ENCODE peak calls at places on chromosomes 13 and 19, in nine cellular contexts. W is Panc1, N is GM12878, O is HepG2, I is breast epithelium, Z is SK-N-SH, L is stomach, E is spleen, H is upper lobe of left lung. T is an unnamed sample. For H3K9me3, the result is how much of the 10 kb centered on the place peaks cover.

GRCh38 chr19:10000171-10000826 is 10.0 kb downstream of the COL5A3 start:
- DNase-seq in W (peak), N (no peak), O (peak), I (no peak), Z (peak), L (peak), E (no peak), H (peak), T (no peak)

GRCh38 chr13:102847272-102848234 is 1.7 kb downstream of the ERCC5 start:
- DNase-seq in W (no peak), N (no peak), O (no peak), I (no peak), Z (peak), L (no peak), E (peak), H (no peak), T (no peak)

GRCh38 chr13:74825170-74825948 is 656.6 kb downstream of the TBC1D4 start:
- DNase-seq in W (no peak), N (no peak), O (no peak), I (no peak), Z (no peak), L (no peak), E (no peak), H (no peak), T (no peak)

GRCh38 chr13:93558637-93559036 is 332.0 kb downstream of the GPC6 start:
- DNase-seq in W (no peak), N (no peak), O (no peak), I (no peak), Z (no peak), L (no peak), E (no peak), H (no peak), T (no peak)

GRCh38 chr19:19250196-19250801 is 22.8 kb downstream of the TM6SF2 start:
- DNase-seq in W (no peak), N (no peak), O (peak), I (no peak), Z (no peak), L (no peak), E (no peak), H (no peak), T (no peak)

GRCh38 chr13:34025746-34026145 is 207.8 kb downstream of the RFC3 start:
- DNase-seq in W (no peak), N (no peak), O (no peak), I (no peak), Z (no peak), L (no peak), E (no peak), H (no peak), T (no peak)

GRCh38 chr19:42693760-42694350 is 46.4 kb downstream of the PSG3 start:
- DNase-seq in W (no peak), N (no peak), O (peak), I (no peak), Z (peak), L (no peak), E (no peak), H (no peak), T (no peak)

GRCh38 chr19:6059996-6060599 is 50.2 kb downstream of the RFX2 start:
- DNase-seq in W (no peak), N (no peak), O (no peak), I (peak), Z (no peak), L (no peak), E (no peak), H (no peak), T (peak)

GRCh38 chr19:29380581-29380980 is 145.2 kb upstream of the VSTM2B start:
- DNase-seq in W (no peak), N (no peak), O (no peak), I (peak), Z (no peak), L (peak), E (peak), H (peak), T (peak)

GRCh38 chr19:40908981-40909380 is 26.9 kb upstream of the CYP2A7 start:
- DNase-seq in W (no peak), N (no peak), O (no peak), I (no peak), Z (no peak), L (no peak), E (no peak), H (peak), T (no peak)

GRCh38 chr13:73215807-73216206 is 157.0 kb downstream of the KLF5 start:
- DNase-seq in W (no peak), N (no peak), O (no peak), I (no peak), Z (no peak), L (peak), E (no peak), H (peak), T (no peak)

GRCh38 chr19:2867025-2867991 is at the start of gene ZNF556:
- DNase-seq in W (no peak), N (no peak), O (peak), I (no peak), Z (peak), L (no peak), E (no peak), H (no peak), T (no peak)

GRCh38 chr19:15466851-15467733 is 2.7 kb upstream of the RASAL3 start:
- DNase-seq in W (no peak), N (peak), O (no peak), I (no peak), Z (no peak), L (no peak), E (peak), H (peak), T (no peak)

GRCh38 chr13:104534847-104535246 is 1468.6 kb upstream of the SLC10A2 start:
- DNase-seq in W (no peak), N (no peak), O (no peak), I (no peak), Z (no peak), L (no peak), E (no peak), H (no peak), T (no peak)

GRCh38 chr13:26541678-26542553 is 15.6 kb upstream of the WASF3 start:
- DNase-seq in W (no peak), N (no peak), O (no peak), I (no peak), Z (no peak), L (no peak), E (no peak), H (no peak), T (no peak)

GRCh38 chr13:99386911-99387788 is 80.0 kb upstream of the GPR183 start:
- DNase-seq in W (peak), N (peak), O (peak), I (no peak), Z (peak), L (peak), E (peak), H (peak), T (peak)

GRCh38 chr19:7219056-7219455 is 75.2 kb downstream of the INSR start:
- DNase-seq in W (no peak), N (no peak), O (no peak), I (no peak), Z (no peak), L (no peak), E (no peak), H (no peak), T (no peak)
- TF ChIP-seq POLR2AphosphoS5 in W (no peak), N (no peak), O (no peak), I (no peak), Z (no peak), L (no peak), E (no peak), H (no peak), T (no peak)

GRCh38 chr19:1316466-1316865 is 30.8 kb downstream of the EFNA2 start:
- DNase-seq in W (no peak), N (no peak), O (no peak), I (no peak), Z (no peak), L (no peak), E (no peak), H (no peak), T (no peak)

GRCh38 chr19:1317274-1317673 is 31.6 kb downstream of the EFNA2 start:
- DNase-seq in W (no peak), N (no peak), O (no peak), I (no peak), Z (no peak), L (no peak), E (no peak), H (no peak), T (no peak)

GRCh38 chr19:1313695-1314613 is 28.3 kb downstream of the EFNA2 start:
- DNase-seq in W (no peak), N (no peak), O (no peak), I (no peak), Z (no peak), L (no peak), E (no peak), H (no peak), T (no peak)

GRCh38 chr19:1312732-1313694 is 27.3 kb downstream of the EFNA2 start:
- DNase-seq in W (no peak), N (no peak), O (no peak), I (no peak), Z (no peak), L (no peak), E (no peak), H (no peak), T (no peak)

DNA sequence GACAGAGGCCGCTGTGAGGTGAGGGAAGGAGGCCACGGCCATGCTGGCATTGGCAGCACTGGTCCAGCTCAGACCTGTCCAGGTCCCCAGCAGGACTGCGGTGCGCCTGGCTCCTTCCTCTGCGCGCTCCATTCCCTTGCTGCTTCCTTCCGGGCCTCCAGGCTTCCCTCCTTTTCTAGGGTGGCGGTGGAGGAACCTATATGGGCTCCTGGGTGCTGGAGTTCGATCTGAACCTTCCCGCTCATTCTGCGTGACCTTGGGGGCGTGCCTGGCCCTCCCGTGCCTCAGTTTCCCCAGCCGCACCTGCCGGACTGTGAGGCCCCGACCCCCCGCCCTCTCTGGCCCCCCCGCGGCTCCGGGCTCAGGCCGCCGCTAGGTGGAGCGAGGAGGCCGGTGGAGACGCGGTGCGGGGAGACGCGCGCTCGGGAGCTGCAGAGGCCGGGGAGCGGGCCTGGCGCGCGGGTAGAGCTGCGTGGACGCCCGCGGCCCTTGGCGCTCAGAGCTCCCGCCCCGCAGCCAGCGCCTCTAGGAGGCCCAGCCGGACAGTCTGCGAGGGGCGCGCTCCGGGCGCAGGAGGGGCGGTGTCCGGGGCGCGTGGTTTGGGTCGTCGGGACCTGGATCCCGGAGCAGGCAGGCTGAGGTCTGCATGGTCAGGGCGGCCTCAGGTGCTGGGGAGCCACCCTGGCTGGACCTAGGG is 29.9 kb downstream of the EFNA2 start:
- DNase-seq in W (no peak), N (no peak), O (no peak), I (no peak), Z (peak), L (peak), E (peak), H (peak), T (no peak)
- TF ChIP-seq CTCF in W (peak), N (peak), O (peak), I (no peak), Z (peak), L (no peak), E (peak), H (peak), T (peak)

DNA sequence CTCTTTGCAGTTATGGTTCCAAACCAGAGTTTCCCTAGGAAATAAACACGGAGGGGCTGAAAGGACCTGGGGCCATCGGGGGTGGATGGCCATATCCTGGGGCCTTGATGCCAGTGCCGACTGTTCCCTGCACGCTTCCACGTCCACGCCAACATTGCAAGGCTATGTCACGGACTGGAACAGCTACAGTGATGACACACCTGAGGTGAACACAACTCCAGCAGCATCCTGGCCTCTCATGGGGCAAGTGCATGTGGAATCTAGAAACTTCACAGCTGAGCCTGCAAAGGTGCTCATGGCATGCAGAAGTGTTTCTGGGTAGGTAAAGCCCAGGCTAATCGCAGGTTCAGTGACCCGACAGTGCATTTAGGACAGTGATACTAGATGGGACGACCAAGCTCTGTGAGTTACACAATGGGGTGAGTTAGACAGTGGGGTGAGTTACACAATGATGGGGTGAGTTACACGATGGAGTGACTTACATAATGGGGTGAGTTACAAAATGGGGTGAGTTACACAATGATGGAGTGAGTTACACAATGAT is 52.0 kb upstream of the GAS6 start:
- DNase-seq in W (no peak), N (no peak), O (no peak), I (peak), Z (no peak), L (peak), E (no peak), H (peak), T (no peak)
- H3K9me3 ChIP-seq in W (under half), N (under half), O (under half), I (under half), Z (under half), L (under half), E (under half), H (under half), T (under half)

DNA sequence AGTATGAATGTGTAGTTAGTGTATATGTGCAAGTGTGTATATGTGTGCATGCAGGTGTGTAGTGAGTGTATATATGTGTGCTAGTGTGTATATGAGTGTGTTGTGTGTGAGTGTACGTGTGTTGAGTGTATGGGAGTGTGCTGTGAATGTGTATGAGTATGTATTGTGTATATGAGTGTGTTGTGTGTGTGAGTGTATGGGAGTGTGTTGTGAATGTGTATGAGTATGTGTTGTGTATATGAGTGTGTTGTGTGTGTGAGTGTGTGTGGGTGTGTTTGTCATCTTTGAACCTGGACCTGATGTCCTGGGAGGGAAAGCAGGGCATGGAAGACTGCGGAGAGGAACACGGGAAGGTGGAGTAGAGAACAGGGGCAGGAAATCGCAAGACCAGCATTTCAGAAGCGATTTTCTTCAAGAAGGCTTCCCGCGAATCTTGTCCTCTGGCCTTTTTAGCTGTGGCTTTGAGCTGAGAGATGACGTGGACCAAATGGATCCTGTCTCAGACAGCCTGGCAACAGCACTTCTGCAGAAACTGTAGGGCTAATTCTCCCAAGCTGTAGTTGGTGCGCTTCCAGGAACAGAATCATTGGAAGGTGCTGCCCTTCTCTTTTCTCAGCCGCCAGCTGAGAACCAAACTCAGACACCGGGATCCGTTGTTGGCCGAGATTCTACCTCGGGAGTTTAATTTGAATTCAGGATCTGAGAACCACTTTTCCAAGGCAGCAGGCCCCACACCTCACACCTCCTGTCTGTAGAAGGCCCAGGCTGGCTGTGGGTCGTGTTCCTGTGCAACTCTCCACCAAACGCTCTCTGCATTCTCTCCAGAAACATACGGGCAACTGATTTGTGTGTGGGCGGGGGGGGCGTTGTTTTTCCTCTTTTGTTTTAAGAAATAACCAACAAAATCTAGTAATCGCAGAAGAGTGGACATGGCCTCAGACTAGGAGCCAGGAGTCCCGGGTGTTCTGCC is 94.7 kb upstream of the RAP2A start:
- DNase-seq in W (no peak), N (no peak), O (no peak), I (no peak), Z (no peak), L (peak), E (no peak), H (peak), T (no peak)
- TF ChIP-seq POLR2AphosphoS5 in W (peak), N (no peak), O (peak), I (no peak), Z (no peak), L (peak), E (no peak), H (peak), T (no peak)

GRCh38 chr13:41196620-41197019 is 2.3 kb upstream of the KBTBD7 start:
- DNase-seq in W (no peak), N (no peak), O (peak), I (no peak), Z (no peak), L (no peak), E (no peak), H (no peak), T (no peak)
- TF ChIP-seq CTCF in W (peak), N (peak), O (peak), I (no peak), Z (peak), L (no peak), E (no peak), H (no peak), T (no peak)

DNA sequence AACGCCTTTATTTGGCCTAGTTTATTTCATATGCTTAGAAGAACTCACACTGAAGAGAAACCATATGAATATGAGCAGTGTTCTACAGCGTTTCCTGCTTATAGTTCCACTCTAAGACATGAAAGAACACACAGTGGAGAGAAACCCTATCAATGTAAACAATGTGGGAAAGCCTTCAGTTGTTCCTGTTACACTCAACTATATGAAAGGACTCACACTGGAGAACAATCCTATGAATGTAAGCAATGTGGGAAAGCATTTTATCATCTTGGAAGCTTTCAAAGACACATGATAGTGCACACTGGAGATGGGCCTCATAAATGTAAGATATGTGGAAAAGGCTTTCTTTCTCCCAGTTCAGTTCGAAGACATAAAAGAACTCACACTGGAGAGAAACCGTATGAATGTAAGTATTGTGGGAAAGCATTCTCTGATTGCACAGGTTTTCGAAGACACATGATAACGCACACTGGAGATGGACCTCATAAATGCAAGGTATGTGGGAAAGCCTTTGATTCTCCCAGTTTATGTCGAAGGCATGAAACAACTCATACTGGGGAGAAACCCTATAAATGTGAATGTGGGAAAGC is 13.7 kb downstream of the ZNF441 start:
- DNase-seq in W (no peak), N (no peak), O (no peak), I (no peak), Z (no peak), L (no peak), E (no peak), H (no peak), T (no peak)
- H3K9me3 ChIP-seq in W (half or more), N (half or more), O (under half), I (half or more), Z (half or more), L (under half), E (half or more), H (half or more), T (half or more)

DNA sequence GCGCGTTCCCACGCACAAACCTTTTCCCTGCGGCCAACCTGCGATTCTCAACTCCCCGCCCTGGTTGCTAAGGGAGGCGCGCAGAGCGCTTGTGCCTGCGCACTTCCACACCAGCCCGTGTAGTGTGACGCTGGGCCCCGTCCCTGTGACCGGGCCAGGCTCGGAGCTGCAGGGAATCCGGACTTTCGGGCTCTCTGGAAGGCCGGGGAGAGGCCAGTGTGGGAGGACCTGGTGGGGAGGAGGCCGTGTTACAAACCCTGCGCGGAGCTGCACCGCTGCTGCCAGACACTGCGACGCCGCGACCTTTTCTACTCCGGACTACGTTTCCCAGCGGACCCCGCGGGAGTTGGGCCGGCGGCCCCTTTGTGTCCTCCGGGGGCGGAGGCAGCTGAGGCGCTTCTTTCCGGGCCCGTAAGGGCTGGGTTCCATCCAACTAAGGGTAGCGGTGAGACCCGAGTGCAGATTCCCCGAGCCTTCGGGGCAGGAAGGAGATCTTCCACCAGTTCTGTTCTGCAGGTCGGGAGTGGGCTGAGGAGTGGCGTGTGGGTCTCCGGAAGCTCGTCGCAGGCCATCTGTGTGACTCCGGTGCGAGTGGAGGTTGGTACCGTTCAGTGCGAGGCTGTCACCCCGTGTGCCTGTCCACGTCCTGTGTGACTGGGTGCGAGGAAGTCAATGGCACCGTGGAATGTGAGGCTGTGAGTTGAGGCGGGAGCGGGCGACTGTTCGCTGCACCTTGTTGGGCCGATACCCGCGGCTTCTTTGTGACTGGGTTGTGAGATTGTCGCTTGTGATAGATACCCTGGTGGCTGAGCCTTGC is at the start of gene ZNF570:
- DNase-seq in W (peak), N (peak), O (peak), I (peak), Z (peak), L (peak), E (peak), H (peak), T (no peak)
- TF ChIP-seq POLR2AphosphoS5 in W (peak), N (peak), O (peak), I (peak), Z (peak), L (peak), E (peak), H (peak), T (peak)

GRCh38 chr13:19890030-19890429 is 26.6 kb upstream of the ZMYM5 start:
- DNase-seq in W (no peak), N (no peak), O (no peak), I (no peak), Z (no peak), L (no peak), E (no peak), H (no peak), T (no peak)

GRCh38 chr13:19888799-19889198 is 25.4 kb upstream of the ZMYM5 start:
- DNase-seq in W (no peak), N (no peak), O (no peak), I (no peak), Z (peak), L (no peak), E (no peak), H (no peak), T (no peak)
- TF ChIP-seq CTCF in W (no peak), N (no peak), O (no peak), I (no peak), Z (peak), L (no peak), E (no peak), H (no peak), T (no peak)